ENCODE peak calls at places on chromosomes 7 and 10, in four cellular contexts. O, Q, Z and R are unnamed samples.

GRCh38 chr7:876077-876971 is at the start of gene GET4:
- DNase-seq in O (peak), Q (peak), Z (peak), R (peak)

GRCh38 chr10:94429049-94429707 is 26.8 kb downstream of the TBC1D12 start:
- DNase-seq in O (no peak), Q (no peak), Z (no peak), R (no peak)

GRCh38 chr7:158017226-158018060 is 570.2 kb downstream of the PTPRN2 start:
- DNase-seq in O (no peak), Q (no peak), Z (peak), R (no peak)

GRCh38 chr10:17228081-17229015 is at the start of gene VIM:
- DNase-seq in O (peak), Q (peak), Z (peak), R (peak)

GRCh38 chr10:32376780-32377179 is 29.8 kb upstream of the EPC1 start:
- DNase-seq in O (no peak), Q (no peak), Z (no peak), R (no peak)

GRCh38 chr10:101536800-101537199 is 51.3 kb downstream of the POLL start:
- DNase-seq in O (no peak), Q (no peak), Z (peak), R (peak)

GRCh38 chr10:20879136-20879535 is 18.0 kb downstream of the NEBL start:
- DNase-seq in O (no peak), Q (no peak), Z (no peak), R (no peak)

GRCh38 chr7:139111885-139112284 is 2.4 kb upstream of the ZC3HAV1 start:
- DNase-seq in O (no peak), Q (no peak), Z (no peak), R (no peak)

GRCh38 chr7:50197547-50197946 is 104.5 kb upstream of the ZPBP start:
- DNase-seq in O (peak), Q (no peak), Z (peak), R (no peak)

GRCh38 chr7:39133088-39133487 is 155.4 kb downstream of the POU6F2 start:
- DNase-seq in O (no peak), Q (no peak), Z (no peak), R (no peak)

GRCh38 chr7:130793855-130794618 is 60.0 kb upstream of the KLF14 start:
- DNase-seq in O (no peak), Q (no peak), Z (no peak), R (no peak)

GRCh38 chr7:12719141-12719919 is 31.9 kb downstream of the ARL4A start:
- DNase-seq in O (no peak), Q (no peak), Z (peak), R (peak)

GRCh38 chr7:10592604-10593003 is 381.1 kb upstream of the PHF14 start:
- DNase-seq in O (no peak), Q (no peak), Z (no peak), R (no peak)

GRCh38 chr7:116211006-116211912 is 920 bp downstream of the TES start:
- DNase-seq in O (peak), Q (peak), Z (peak), R (no peak)

GRCh38 chr7:47905071-47905920 is 43.0 kb downstream of the PKD1L1 start:
- DNase-seq in O (no peak), Q (no peak), Z (no peak), R (no peak)

GRCh38 chr10:27153855-27154198 is 357 bp downstream of the YME1L1 start:
- DNase-seq in O (no peak), Q (no peak), Z (peak), R (no peak)

GRCh38 chr7:496528-497295 is 22.9 kb downstream of the PDGFA start:
- DNase-seq in O (peak), Q (peak), Z (no peak), R (no peak)

GRCh38 chr10:63735305-63735704 is 214.1 kb downstream of the REEP3 start:
- DNase-seq in O (no peak), Q (no peak), Z (no peak), R (no peak)

GRCh38 chr10:126110434-126110833 is 214.1 kb downstream of the FANK1 start:
- DNase-seq in O (no peak), Q (no peak), Z (peak), R (no peak)

GRCh38 chr7:47373871-47374451 is 207.9 kb downstream of the TNS3 start:
- DNase-seq in O (no peak), Q (no peak), Z (no peak), R (no peak)

GRCh38 chr10:75402486-75403143 is 1.1 kb upstream of the ZNF503 start:
- DNase-seq in O (no peak), Q (peak), Z (peak), R (no peak)

GRCh38 chr7:47393406-47393805 is 188.5 kb downstream of the TNS3 start:
- DNase-seq in O (no peak), Q (no peak), Z (no peak), R (no peak)

GRCh38 chr10:96073722-96074121 is 30.3 kb downstream of the CCNJ start:
- DNase-seq in O (no peak), Q (no peak), Z (peak), R (peak)

GRCh38 chr10:103722632-103723031 is 132.7 kb downstream of the SH3PXD2A start:
- DNase-seq in O (no peak), Q (no peak), Z (no peak), R (no peak)

GRCh38 chr10:118667732-118668131 is 72.3 kb upstream of the PRLHR start:
- DNase-seq in O (no peak), Q (no peak), Z (no peak), R (no peak)

GRCh38 chr7:117901089-117901797 is 28.0 kb upstream of the CTTNBP2 start:
- DNase-seq in O (no peak), Q (no peak), Z (no peak), R (no peak)

GRCh38 chr10:3274414-3274813 is 101.8 kb upstream of the PITRM1 start:
- DNase-seq in O (no peak), Q (no peak), Z (no peak), R (no peak)

GRCh38 chr10:115933098-115933497 is 339.9 kb downstream of the GFRA1 start:
- DNase-seq in O (no peak), Q (no peak), Z (no peak), R (no peak)

DNA sequence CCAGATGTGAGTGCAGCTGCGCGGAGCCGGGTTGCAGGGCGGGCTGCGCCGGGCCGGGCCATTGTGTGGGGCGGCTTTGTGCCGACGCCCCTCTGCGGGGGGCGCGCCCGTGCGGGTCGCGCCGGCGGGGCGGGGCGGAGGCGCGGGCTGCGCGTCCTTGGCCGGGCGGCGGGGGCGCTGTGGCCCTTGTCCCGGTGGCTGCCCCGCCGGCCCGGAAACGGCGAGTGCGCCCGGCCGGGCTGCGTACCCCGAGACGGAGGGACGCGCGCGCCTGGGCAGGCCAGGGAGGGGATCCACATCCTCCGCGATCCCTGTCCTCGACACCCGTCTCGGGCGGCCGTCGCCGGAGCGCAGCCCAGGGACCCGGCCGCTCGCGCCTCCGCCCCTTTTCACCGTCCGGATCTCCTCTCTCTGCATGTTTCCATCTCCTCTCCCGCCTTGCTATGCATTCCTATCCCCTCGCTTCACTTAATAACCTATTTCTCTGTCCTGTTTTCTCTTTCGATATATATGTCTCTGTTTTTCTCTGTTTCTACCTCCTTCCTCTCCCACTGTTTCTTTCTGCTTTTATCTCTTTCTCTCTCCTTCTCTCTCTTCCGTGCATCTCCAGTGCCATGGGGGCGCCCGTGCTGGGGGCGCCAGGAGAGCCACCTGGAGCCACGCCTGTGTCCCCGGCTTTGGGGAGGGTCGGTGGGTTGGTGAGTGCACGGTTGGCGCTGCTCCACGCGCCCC is 765 bp downstream of the PFKFB3 start:
- DNase-seq in O (no peak), Q (peak), Z (peak), R (no peak)
- TF ChIP-seq CTCF in O (no peak), Q (peak), Z (no peak), R (no peak)

GRCh38 chr10:88282876-88283275 is 300.2 kb downstream of the RNLS start:
- DNase-seq in O (no peak), Q (no peak), Z (no peak), R (no peak)
- H3K4me3 ChIP-seq in O (no peak), Q (no peak), Z (no peak), R (no peak)

DNA sequence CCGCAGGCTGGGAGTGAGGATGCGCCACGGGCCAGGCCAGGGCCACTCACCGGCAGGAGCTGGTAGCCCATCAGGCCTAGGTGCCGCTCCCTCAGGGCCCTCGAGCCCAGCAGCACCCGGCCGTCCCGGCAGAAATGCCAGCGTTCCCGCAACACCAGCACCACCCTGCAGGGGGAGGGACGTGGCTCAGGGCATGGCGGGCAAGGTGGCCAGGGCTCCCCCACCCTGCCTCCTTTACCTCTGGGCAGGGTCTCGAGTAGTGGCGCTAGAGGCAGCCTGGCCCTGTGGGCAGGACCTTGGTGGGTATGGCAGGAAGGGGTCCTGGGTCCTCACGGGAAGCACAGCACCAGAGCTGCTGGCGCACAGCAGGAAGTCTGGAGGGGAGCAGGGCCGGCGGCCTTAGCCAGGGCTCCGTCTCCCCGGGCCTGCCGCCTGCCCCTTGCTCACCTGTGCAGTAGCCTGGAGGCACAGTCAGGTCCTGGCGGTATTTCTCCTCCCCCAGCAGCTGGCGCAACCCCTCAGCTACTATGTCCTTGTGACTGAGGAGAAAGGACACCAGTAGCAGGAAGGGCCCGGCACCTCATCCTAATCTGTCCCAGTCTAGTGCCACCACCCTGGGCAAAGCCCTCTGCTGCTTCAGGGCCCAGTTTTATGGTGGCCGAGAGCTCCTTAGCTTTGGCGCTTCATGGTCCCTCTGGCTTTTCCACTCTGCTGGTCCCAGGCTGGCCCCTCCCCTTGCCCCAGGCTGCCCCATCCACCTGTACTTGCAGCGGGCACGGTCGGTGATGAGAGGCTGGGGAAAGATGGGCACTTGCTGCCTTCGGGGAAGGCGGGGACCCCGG is 3.5 kb downstream of the FASTK start:
- DNase-seq in O (no peak), Q (no peak), Z (peak), R (no peak)
- TF ChIP-seq CTCF in O (no peak), Q (peak), Z (peak), R (no peak)

GRCh38 chr7:42950417-42950816 is 18.2 kb downstream of the MRPL32 start:
- DNase-seq in O (no peak), Q (no peak), Z (no peak), R (no peak)

GRCh38 chr7:42946616-42946928 is 14.4 kb downstream of the MRPL32 start:
- DNase-seq in O (no peak), Q (no peak), Z (no peak), R (no peak)

GRCh38 chr7:42940985-42941847 is 9.0 kb downstream of the MRPL32 start:
- DNase-seq in O (peak), Q (peak), Z (peak), R (peak)

GRCh38 chr7:42947531-42947930 is 15.4 kb downstream of the MRPL32 start:
- DNase-seq in O (no peak), Q (no peak), Z (no peak), R (peak)

DNA sequence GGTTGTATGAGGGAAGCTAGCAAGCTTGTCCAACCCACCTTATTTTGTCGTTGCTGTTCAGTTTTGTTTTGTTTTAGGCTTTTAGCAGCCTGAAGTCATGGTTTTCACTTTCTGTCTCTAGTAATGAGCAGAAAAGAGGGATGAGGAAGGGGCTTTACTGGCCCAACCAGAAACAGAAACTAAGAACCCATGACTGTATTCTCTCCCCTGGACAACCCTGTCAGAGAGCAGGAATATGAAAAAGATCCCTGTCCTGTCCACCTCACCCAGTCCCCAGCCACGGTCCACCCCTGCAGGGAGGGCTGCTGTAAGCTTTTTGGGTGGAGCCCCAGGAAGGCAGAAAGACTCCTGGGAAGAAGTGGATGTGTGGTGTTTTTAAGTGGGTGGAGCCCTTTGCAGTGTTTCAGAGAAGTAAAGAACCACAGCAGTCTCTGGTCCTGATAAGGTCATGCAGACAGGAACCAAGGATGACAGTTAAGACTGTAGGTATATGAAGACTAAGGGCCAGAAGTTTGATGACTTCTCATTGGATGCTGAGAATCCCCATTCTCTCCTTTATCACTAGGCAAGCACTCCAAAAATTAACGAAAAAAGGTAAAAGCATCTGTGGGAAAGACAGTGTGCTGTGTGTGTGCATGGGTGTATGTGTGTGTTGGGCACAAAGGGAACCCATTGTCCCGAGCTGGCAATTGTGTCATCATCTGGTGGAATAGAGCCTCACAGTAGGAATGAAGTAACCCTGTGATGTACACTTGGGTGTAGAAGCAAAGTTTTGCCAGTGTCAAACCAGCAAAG is 13.8 kb downstream of the MRPL32 start:
- DNase-seq in O (no peak), Q (no peak), Z (no peak), R (no peak)
- H3K4me3 ChIP-seq in O (no peak), Q (no peak), Z (no peak), R (no peak)

GRCh38 chr7:88546808-88547207 is 212.7 kb upstream of the ZNF804B start:
- DNase-seq in O (no peak), Q (no peak), Z (peak), R (peak)
- TF ChIP-seq CTCF in O (no peak), Q (peak), Z (peak), R (no peak)